ENCODE peak calls at places on chromosomes 4 and X, in nine cellular contexts. One of them, this sample, is unnamed.
A peak's percentile ranks its signal among the peaks of the same experiment; 100 is the strongest.

GRCh38 chr4:75939890-75940691 is 722 bp downstream of the NAAA start:
- DNase-seq in right atrium auricular region: peak; percentile 72
- DNase-seq in PC-9: peak; percentile 47
- DNase-seq in lower lobe of right lung: peak; percentile 85
- DNase-seq in sigmoid colon: peak; percentile 84
- DNase-seq in thyroid gland: peak; percentile 64
- DNase-seq in psoas muscle: peak; percentile 88
- DNase-seq in mesendoderm: peak; percentile 78
- DNase-seq in ovary: peak; percentile 42
- DNase-seq in this sample: peak; percentile 53

GRCh38 chrX:133412246-133412645 is 3.0 kb downstream of the GPC4 start:
- DNase-seq in sigmoid colon: no peak
- DNase-seq in ovary: no peak
- DNase-seq in psoas muscle: no peak
- DNase-seq in PC-9: no peak
- DNase-seq in thyroid gland: no peak
- DNase-seq in right atrium auricular region: no peak
- DNase-seq in lower lobe of right lung: no peak
- DNase-seq in mesendoderm: peak; percentile 75
- DNase-seq in this sample: no peak

GRCh38 chrX:154368630-154369452 is 5.6 kb downstream of the FLNA start:
- DNase-seq in lower lobe of right lung: peak; percentile 89
- DNase-seq in psoas muscle: peak; percentile 83
- DNase-seq in ovary: peak; percentile 83
- DNase-seq in mesendoderm: peak; percentile 86
- DNase-seq in PC-9: peak; percentile 94
- DNase-seq in sigmoid colon: peak; percentile 92
- DNase-seq in thyroid gland: peak; percentile 73
- DNase-seq in right atrium auricular region: peak; percentile 93
- DNase-seq in this sample: peak; percentile 45

GRCh38 chrX:39749728-39750127 is 348.0 kb downstream of the BCOR start:
- DNase-seq in mesendoderm: peak; percentile 53
- DNase-seq in psoas muscle: no peak
- DNase-seq in ovary: no peak
- DNase-seq in thyroid gland: no peak
- DNase-seq in PC-9: no peak
- DNase-seq in sigmoid colon: no peak
- DNase-seq in right atrium auricular region: no peak
- DNase-seq in lower lobe of right lung: no peak
- DNase-seq in this sample: no peak

GRCh38 chr4:181194096-181194495 is 1049.1 kb upstream of the TENM3 start:
- DNase-seq in psoas muscle: no peak
- DNase-seq in mesendoderm: peak; percentile 63
- DNase-seq in PC-9: no peak
- DNase-seq in right atrium auricular region: no peak
- DNase-seq in thyroid gland: no peak
- DNase-seq in lower lobe of right lung: no peak
- DNase-seq in ovary: no peak
- DNase-seq in sigmoid colon: no peak
- DNase-seq in this sample: no peak

GRCh38 chrX:13128104-13128503 is 83.7 kb upstream of the FAM9C start:
- DNase-seq in right atrium auricular region: no peak
- DNase-seq in lower lobe of right lung: no peak
- DNase-seq in mesendoderm: no peak
- DNase-seq in thyroid gland: no peak
- DNase-seq in ovary: no peak
- DNase-seq in PC-9: no peak
- DNase-seq in sigmoid colon: no peak
- DNase-seq in psoas muscle: no peak
- DNase-seq in this sample: no peak

GRCh38 chr4:85180533-85180932 is 214.0 kb upstream of the WDFY3 start:
- DNase-seq in right atrium auricular region: no peak
- DNase-seq in lower lobe of right lung: no peak
- DNase-seq in thyroid gland: no peak
- DNase-seq in PC-9: no peak
- DNase-seq in ovary: no peak
- DNase-seq in psoas muscle: no peak
- DNase-seq in sigmoid colon: no peak
- DNase-seq in mesendoderm: no peak
- DNase-seq in this sample: no peak

GRCh38 chrX:344371-344901 is 25.8 kb upstream of the GTPBP6 start:
- DNase-seq in PC-9: no peak
- DNase-seq in psoas muscle: no peak
- DNase-seq in lower lobe of right lung: peak; percentile 42
- DNase-seq in right atrium auricular region: no peak
- DNase-seq in ovary: no peak
- DNase-seq in mesendoderm: no peak
- DNase-seq in thyroid gland: no peak
- DNase-seq in sigmoid colon: peak; percentile 40
- DNase-seq in this sample: no peak

GRCh38 chrX:143115466-143115865 is 89.7 kb downstream of the SPANXN4 start:
- DNase-seq in lower lobe of right lung: no peak
- DNase-seq in right atrium auricular region: no peak
- DNase-seq in ovary: no peak
- DNase-seq in psoas muscle: no peak
- DNase-seq in mesendoderm: no peak
- DNase-seq in PC-9: no peak
- DNase-seq in sigmoid colon: no peak
- DNase-seq in thyroid gland: no peak
- DNase-seq in this sample: no peak

GRCh38 chr4:122212880-122213279 is 60.7 kb downstream of the BLTP1 start:
- DNase-seq in PC-9: no peak
- DNase-seq in psoas muscle: no peak
- DNase-seq in lower lobe of right lung: no peak
- DNase-seq in right atrium auricular region: no peak
- DNase-seq in mesendoderm: no peak
- DNase-seq in thyroid gland: no peak
- DNase-seq in sigmoid colon: no peak
- DNase-seq in ovary: no peak
- DNase-seq in this sample: no peak

GRCh38 chrX:130082244-130083106 is 27.8 kb downstream of the ELF4 start:
- DNase-seq in mesendoderm: no peak
- DNase-seq in thyroid gland: no peak
- DNase-seq in PC-9: no peak
- DNase-seq in psoas muscle: peak; percentile 69
- DNase-seq in sigmoid colon: peak; percentile 72
- DNase-seq in lower lobe of right lung: peak; percentile 73
- DNase-seq in ovary: peak; percentile 37
- DNase-seq in right atrium auricular region: peak; percentile 64
- DNase-seq in this sample: no peak
- H3K4me1 ChIP-seq in mesendoderm: peaks cover 3% of the 10 kb centered on the region
- H3K4me1 ChIP-seq in thyroid gland: no peaks in the 10 kb centered on the region
- H3K4me1 ChIP-seq in PC-9: peaks cover 4% of the 10 kb centered on the region
- H3K4me1 ChIP-seq in psoas muscle: no peaks in the 10 kb centered on the region
- H3K4me1 ChIP-seq in sigmoid colon: no peaks in the 10 kb centered on the region
- H3K4me1 ChIP-seq in lower lobe of right lung: peaks cover 49% of the 10 kb centered on the region
- H3K4me1 ChIP-seq in ovary: peaks cover 6% of the 10 kb centered on the region
- H3K4me1 ChIP-seq in right atrium auricular region: peaks cover 37% of the 10 kb centered on the region
- H3K4me1 ChIP-seq in this sample: no peaks in the 10 kb centered on the region

GRCh38 chr4:118758293-118758692 is 73.1 kb downstream of the METTL14 start:
- DNase-seq in lower lobe of right lung: no peak
- DNase-seq in thyroid gland: no peak
- DNase-seq in right atrium auricular region: no peak
- DNase-seq in sigmoid colon: no peak
- DNase-seq in ovary: no peak
- DNase-seq in PC-9: no peak
- DNase-seq in mesendoderm: no peak
- DNase-seq in psoas muscle: no peak
- DNase-seq in this sample: no peak

GRCh38 chr4:118760493-118760892 is 75.3 kb downstream of the METTL14 start:
- DNase-seq in mesendoderm: no peak
- DNase-seq in right atrium auricular region: no peak
- DNase-seq in sigmoid colon: no peak
- DNase-seq in ovary: no peak
- DNase-seq in thyroid gland: no peak
- DNase-seq in PC-9: no peak
- DNase-seq in psoas muscle: no peak
- DNase-seq in lower lobe of right lung: no peak
- DNase-seq in this sample: no peak

GRCh38 chr4:118759481-118759880 is 74.3 kb downstream of the METTL14 start:
- DNase-seq in mesendoderm: no peak
- DNase-seq in sigmoid colon: no peak
- DNase-seq in psoas muscle: no peak
- DNase-seq in right atrium auricular region: no peak
- DNase-seq in ovary: no peak
- DNase-seq in lower lobe of right lung: no peak
- DNase-seq in PC-9: no peak
- DNase-seq in thyroid gland: no peak
- DNase-seq in this sample: no peak

GRCh38 chr4:118761387-118762016 is 74.4 kb downstream of the SEC24D start:
- DNase-seq in right atrium auricular region: no peak
- DNase-seq in psoas muscle: no peak
- DNase-seq in ovary: no peak
- DNase-seq in lower lobe of right lung: no peak
- DNase-seq in thyroid gland: no peak
- DNase-seq in sigmoid colon: no peak
- DNase-seq in PC-9: no peak
- DNase-seq in mesendoderm: no peak
- DNase-seq in this sample: no peak

GRCh38 chr4:118760092-118760491 is 74.9 kb downstream of the METTL14 start:
- DNase-seq in right atrium auricular region: no peak
- DNase-seq in thyroid gland: no peak
- DNase-seq in psoas muscle: no peak
- DNase-seq in mesendoderm: no peak
- DNase-seq in ovary: no peak
- DNase-seq in sigmoid colon: no peak
- DNase-seq in PC-9: no peak
- DNase-seq in lower lobe of right lung: no peak
- DNase-seq in this sample: no peak
- H3K4me1 ChIP-seq in right atrium auricular region: peaks cover 84% of the 10 kb centered on the region
- H3K4me1 ChIP-seq in thyroid gland: peaks cover 14% of the 10 kb centered on the region
- H3K4me1 ChIP-seq in psoas muscle: peaks cover 21% of the 10 kb centered on the region
- H3K4me1 ChIP-seq in mesendoderm: no peaks in the 10 kb centered on the region
- H3K4me1 ChIP-seq in ovary: peaks cover 11% of the 10 kb centered on the region
- H3K4me1 ChIP-seq in sigmoid colon: peaks cover 88% of the 10 kb centered on the region
- H3K4me1 ChIP-seq in PC-9: no peaks in the 10 kb centered on the region
- H3K4me1 ChIP-seq in lower lobe of right lung: peaks cover 21% of the 10 kb centered on the region
- H3K4me1 ChIP-seq in this sample: peaks cover 4% of the 10 kb centered on the region

GRCh38 chr4:109989618-109990017 is 76.9 kb downstream of the EGF start:
- DNase-seq in mesendoderm: no peak
- DNase-seq in sigmoid colon: no peak
- DNase-seq in thyroid gland: no peak
- DNase-seq in psoas muscle: no peak
- DNase-seq in right atrium auricular region: no peak
- DNase-seq in PC-9: no peak
- DNase-seq in lower lobe of right lung: no peak
- DNase-seq in ovary: no peak
- DNase-seq in this sample: no peak

GRCh38 chr4:109989044-109989443 is 76.4 kb downstream of the EGF start:
- DNase-seq in right atrium auricular region: no peak
- DNase-seq in ovary: no peak
- DNase-seq in PC-9: peak; percentile 43
- DNase-seq in thyroid gland: no peak
- DNase-seq in mesendoderm: no peak
- DNase-seq in lower lobe of right lung: no peak
- DNase-seq in psoas muscle: no peak
- DNase-seq in sigmoid colon: no peak
- DNase-seq in this sample: peak; percentile 75

GRCh38 chr4:109981936-109982335 is 69.3 kb downstream of the EGF start:
- DNase-seq in mesendoderm: no peak
- DNase-seq in lower lobe of right lung: no peak
- DNase-seq in PC-9: no peak
- DNase-seq in ovary: no peak
- DNase-seq in sigmoid colon: no peak
- DNase-seq in thyroid gland: no peak
- DNase-seq in right atrium auricular region: no peak
- DNase-seq in psoas muscle: no peak
- DNase-seq in this sample: no peak

GRCh38 chr4:109982521-109982920 is 69.8 kb downstream of the EGF start:
- DNase-seq in mesendoderm: no peak
- DNase-seq in psoas muscle: no peak
- DNase-seq in thyroid gland: no peak
- DNase-seq in PC-9: no peak
- DNase-seq in lower lobe of right lung: no peak
- DNase-seq in sigmoid colon: no peak
- DNase-seq in right atrium auricular region: no peak
- DNase-seq in ovary: no peak
- DNase-seq in this sample: no peak

DNA sequence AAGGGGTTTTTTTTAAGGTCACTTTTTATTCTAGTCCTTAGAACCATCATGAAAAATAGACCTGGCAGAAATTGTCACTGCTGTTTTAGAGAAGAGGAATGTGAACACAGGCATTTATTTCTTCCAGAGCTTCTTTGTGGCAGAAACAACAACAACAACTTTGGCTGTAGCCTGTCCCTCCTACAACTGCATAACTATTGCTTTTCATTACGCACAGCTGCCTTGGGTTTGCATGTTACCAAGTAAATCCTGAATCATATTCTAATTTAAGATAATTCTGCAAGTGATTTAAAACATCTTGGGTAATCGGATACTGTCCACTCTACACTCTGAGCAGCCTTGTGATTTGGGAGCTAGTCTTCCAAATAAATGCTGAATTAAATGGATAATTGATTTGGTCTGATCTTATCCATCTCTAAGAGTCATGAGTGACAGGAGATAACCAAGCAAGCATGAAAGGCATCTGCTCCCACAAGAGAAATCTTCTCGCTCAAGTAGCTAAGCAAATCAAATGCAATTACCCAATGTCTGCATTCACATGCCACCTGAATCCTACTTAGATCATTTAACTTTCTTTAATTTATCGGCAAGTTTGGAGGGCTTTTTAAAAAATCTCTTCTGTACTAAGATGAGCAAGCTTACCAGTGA is 73.4 kb downstream of the EGF start:
- DNase-seq in right atrium auricular region: no peak
- DNase-seq in PC-9: no peak
- DNase-seq in ovary: no peak
- DNase-seq in lower lobe of right lung: no peak
- DNase-seq in psoas muscle: no peak
- DNase-seq in mesendoderm: no peak
- DNase-seq in thyroid gland: no peak
- DNase-seq in sigmoid colon: no peak
- DNase-seq in this sample: no peak
- H3K4me1 ChIP-seq in right atrium auricular region: no peaks in the 10 kb centered on the region
- H3K4me1 ChIP-seq in PC-9: peaks cover 14% of the 10 kb centered on the region
- H3K4me1 ChIP-seq in ovary: no peaks in the 10 kb centered on the region
- H3K4me1 ChIP-seq in lower lobe of right lung: no peaks in the 10 kb centered on the region
- H3K4me1 ChIP-seq in psoas muscle: peaks cover 16% of the 10 kb centered on the region
- H3K4me1 ChIP-seq in mesendoderm: no peaks in the 10 kb centered on the region
- H3K4me1 ChIP-seq in thyroid gland: no peaks in the 10 kb centered on the region
- H3K4me1 ChIP-seq in sigmoid colon: no peaks in the 10 kb centered on the region
- H3K4me1 ChIP-seq in this sample: no peaks in the 10 kb centered on the region

DNA sequence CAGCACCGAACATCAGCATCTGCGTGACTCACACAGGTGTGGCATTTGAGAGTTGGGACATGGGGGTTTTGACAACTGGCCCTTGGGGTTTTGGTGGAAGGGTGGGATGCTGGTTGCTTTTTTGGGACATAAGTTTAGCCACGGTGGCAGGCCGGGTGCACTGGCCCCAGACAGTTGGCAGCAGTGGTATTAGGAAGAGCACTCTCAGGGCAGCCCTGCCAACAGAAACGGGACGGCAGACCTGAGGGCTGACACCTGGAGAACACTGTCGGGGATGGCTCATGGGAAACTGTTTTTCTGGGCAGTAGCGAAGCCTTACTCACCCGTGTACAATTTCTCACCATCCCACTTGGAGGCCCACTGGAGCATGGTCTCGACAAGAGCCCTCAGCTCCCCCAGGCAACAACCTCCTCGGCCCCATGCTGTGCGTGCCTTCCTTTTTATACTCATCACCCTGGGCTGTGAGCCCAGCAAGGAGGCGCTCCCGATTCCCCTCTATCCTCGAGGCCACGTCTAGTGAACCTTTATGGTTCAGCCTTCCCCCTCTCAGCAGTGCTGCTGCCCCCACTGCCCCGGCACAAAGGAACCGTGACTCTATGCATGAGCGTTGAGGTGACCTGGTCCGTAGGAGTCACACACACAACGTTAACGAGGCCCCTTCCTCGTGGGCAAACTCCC is 30.6 kb downstream of the WDR1 start:
- DNase-seq in mesendoderm: no peak
- DNase-seq in psoas muscle: peak; percentile 39
- DNase-seq in PC-9: no peak
- DNase-seq in ovary: no peak
- DNase-seq in right atrium auricular region: no peak
- DNase-seq in sigmoid colon: peak; percentile 46
- DNase-seq in thyroid gland: peak; percentile 88
- DNase-seq in lower lobe of right lung: peak; percentile 21
- DNase-seq in this sample: no peak
- H3K4me1 ChIP-seq in mesendoderm: no peaks in the 10 kb centered on the region
- H3K4me1 ChIP-seq in psoas muscle: peaks cover 44% of the 10 kb centered on the region
- H3K4me1 ChIP-seq in PC-9: no peaks in the 10 kb centered on the region
- H3K4me1 ChIP-seq in ovary: no peaks in the 10 kb centered on the region
- H3K4me1 ChIP-seq in right atrium auricular region: peaks cover 49% of the 10 kb centered on the region
- H3K4me1 ChIP-seq in sigmoid colon: peaks cover 19% of the 10 kb centered on the region
- H3K4me1 ChIP-seq in thyroid gland: peaks cover 11% of the 10 kb centered on the region
- H3K4me1 ChIP-seq in lower lobe of right lung: peaks cover 7% of the 10 kb centered on the region
- H3K4me1 ChIP-seq in this sample: no peaks in the 10 kb centered on the region

This sample was measured in prostate gland.